ENCODE peak calls at places on chromosomes 3 and 15, in four cellular contexts. A, X, P and D are unnamed samples.

GRCh38 chr3:114093596-114093995 is 37.1 kb downstream of the QTRT2 start:
- DNase-seq in A (peak; percentile 88), X (no peak), P (no peak), D (peak; percentile 15)

GRCh38 chr3:149258298-149258697 is 36.7 kb upstream of the CP start:
- DNase-seq in A (no peak), X (no peak), P (no peak), D (no peak)

GRCh38 chr3:20837676-20838302 is 651.8 kb upstream of the SGO1 start:
- DNase-seq in A (no peak), X (no peak), P (no peak), D (no peak)

GRCh38 chr3:59180006-59180405 is 130.2 kb upstream of the CFAP20DC start:
- DNase-seq in A (no peak), X (no peak), P (no peak), D (no peak)

GRCh38 chr3:63960048-63960711 is 48.0 kb upstream of the SCAANT1 start:
- DNase-seq in A (peak; percentile 82), X (no peak), P (no peak), D (peak; percentile 34)

GRCh38 chr15:83243634-83244033 is 36.0 kb upstream of the HDGFL3 start:
- DNase-seq in A (no peak), X (no peak), P (no peak), D (no peak)

GRCh38 chr3:146209371-146209770 is 41.5 kb downstream of the PLSCR4 start:
- DNase-seq in A (no peak), X (no peak), P (no peak), D (no peak)

GRCh38 chr3:13229291-13229949 is 156.2 kb upstream of the IQSEC1 start:
- DNase-seq in A (peak; percentile 7), X (peak; percentile 2), P (peak; percentile 32), D (peak; percentile 65)

GRCh38 chr3:153422314-153422713 is 260.3 kb downstream of the RAP2B start:
- DNase-seq in A (no peak), X (no peak), P (no peak), D (no peak)

GRCh38 chr3:69250014-69250413 is 127.6 kb upstream of the LMOD3 start:
- DNase-seq in A (no peak), X (no peak), P (no peak), D (peak; percentile 14)

GRCh38 chr3:150106752-150107428 is 136.2 kb upstream of the PFN2 start:
- DNase-seq in A (peak; percentile 84), X (no peak), P (no peak), D (peak; percentile 16)

GRCh38 chr15:94243418-94243817 is 12.1 kb downstream of the MCTP2 start:
- DNase-seq in A (no peak), X (no peak), P (no peak), D (no peak)

GRCh38 chr15:81229596-81229995 is 32.9 kb downstream of the IL16 start:
- DNase-seq in A (no peak), X (no peak), P (no peak), D (no peak)

DNA sequence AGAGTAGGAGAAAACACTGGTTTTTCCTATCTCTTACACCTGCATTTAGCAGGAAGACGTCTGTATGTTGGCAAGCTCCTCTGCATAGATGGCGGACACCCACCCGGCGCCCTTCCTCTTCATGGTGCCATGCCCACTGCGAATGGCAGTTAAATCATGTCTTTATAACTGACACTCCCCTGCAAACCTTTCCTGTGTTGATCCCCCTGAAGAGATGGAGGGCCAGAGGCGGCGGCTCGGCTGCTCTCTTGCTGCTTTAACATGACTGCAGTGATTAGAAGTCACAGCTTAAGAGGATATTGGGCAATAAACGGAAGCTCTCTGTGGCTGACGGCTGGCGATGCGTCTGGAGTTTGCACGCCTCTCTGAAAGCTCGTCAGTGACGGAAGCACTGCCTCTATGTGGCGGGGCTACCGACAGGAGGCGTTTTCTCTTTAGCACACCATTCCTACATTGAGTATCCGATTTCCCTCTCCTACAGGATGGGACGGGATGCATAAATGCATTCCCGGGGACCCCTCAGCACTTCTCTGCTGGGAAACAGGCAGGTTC is 25.5 kb upstream of the SNRPA1 start:
- DNase-seq in A (peak; percentile 72), X (no peak), P (peak; percentile 26), D (peak; percentile 99)
- TF ChIP-seq CTCF in A (peak; percentile 34), X (peak; percentile 24), P (peak; percentile 20), D (peak; percentile 82)

DNA sequence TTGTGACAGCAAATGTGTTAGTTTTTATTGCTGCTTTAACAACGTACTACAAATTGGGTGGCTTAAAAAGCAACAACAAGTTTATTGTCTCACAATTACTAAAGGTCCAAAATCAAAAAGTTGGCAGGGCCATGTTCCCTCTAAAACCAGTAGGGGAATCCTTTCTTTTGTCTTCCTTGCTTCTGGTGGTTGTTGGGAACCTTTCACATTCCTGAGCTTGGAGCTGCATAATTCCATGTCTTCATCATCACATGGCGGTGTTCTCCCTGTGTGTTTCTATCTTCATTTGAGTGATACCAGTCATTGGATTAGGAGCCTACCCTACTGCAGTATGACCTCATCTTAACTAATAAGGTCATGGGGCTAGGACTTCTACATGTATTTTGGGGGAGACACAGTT is 7.4 kb downstream of the SPRED1 start:
- DNase-seq in A (peak; percentile 46), X (no peak), P (no peak), D (no peak)
- TF ChIP-seq CTCF in A (peak; percentile 27), X (no peak), P (no peak), D (no peak)

GRCh38 chr3:190384241-190384863 is 3.6 kb upstream of the CLDN16 start:
- DNase-seq in A (peak; percentile 77), X (peak; percentile 19), P (peak; percentile 92), D (peak; percentile 41)
- TF ChIP-seq CTCF in A (peak; percentile 68), X (peak; percentile 59), P (peak; percentile 91), D (no peak)

GRCh38 chr15:31366169-31366734 is 39.6 kb downstream of the KLF13 start:
- DNase-seq in A (peak; percentile 44), X (no peak), P (no peak), D (peak; percentile 48)
- TF ChIP-seq CTCF in A (peak; percentile 4), X (no peak), P (no peak), D (peak; percentile 2)

DNA sequence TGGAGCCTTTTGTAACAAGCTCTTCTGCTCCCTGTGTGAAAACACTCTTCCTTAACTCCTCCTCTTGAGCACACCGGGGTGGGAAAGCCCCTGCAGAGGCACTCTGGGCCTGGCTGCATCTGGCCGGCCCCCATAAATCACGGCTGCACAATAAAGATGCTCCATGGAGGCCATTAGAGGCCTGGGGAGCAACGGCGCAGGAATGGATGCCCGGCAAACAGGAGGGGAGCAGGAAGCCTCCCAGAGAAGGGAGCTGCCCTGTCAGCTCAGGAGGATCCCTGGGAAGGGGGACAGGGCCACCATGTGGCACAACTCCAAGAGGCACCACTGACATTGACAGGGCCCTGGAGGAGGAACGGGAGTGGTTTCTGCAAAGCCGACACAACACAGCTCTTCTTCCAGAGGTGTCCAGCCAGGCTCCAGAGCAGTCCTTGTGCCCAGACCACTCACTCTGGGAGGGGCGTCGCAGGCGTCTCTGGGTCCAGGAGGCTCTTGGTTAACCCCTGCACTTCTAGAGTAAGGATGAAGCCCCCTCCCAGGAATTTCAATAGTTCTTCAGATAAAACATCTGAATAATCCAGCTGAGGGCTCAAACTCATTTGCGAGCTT is 509.2 kb upstream of the PPP2R3A start:
- DNase-seq in A (no peak), X (no peak), P (no peak), D (peak; percentile 6)
- TF ChIP-seq CTCF in A (no peak), X (no peak), P (no peak), D (no peak)